ENCODE peak calls at places on chromosome 22, in five cellular contexts. Y is ovary, N is IMR-90, Z is uterus, B is esophagus muscularis mucosa. Q is an unnamed sample.

GRCh38 chr22:35177811-35178210 is 79.5 kb upstream of the HMGXB4 start:
- DNase-seq in B (peak; percentile 75), N (no peak), Y (no peak), Z (no peak), Q (no peak)

GRCh38 chr22:17120711-17121234 is 387 bp downstream of the TMEM121B start:
- DNase-seq in Z (no peak), Y (no peak), N (no peak), B (no peak), Q (no peak)

GRCh38 chr22:27391092-27391770 is 410.3 kb downstream of the MN1 start:
- DNase-seq in B (no peak), N (no peak), Z (peak; percentile 59), Y (peak; percentile 65), Q (peak; percentile 36)

GRCh38 chr22:47599753-47600152 is 837.3 kb downstream of the TBC1D22A start:
- DNase-seq in Z (no peak), B (peak; percentile 57), Y (no peak), N (no peak), Q (no peak)

GRCh38 chr22:16967453-16968217 is 40.4 kb downstream of the GAB4 start:
- DNase-seq in Z (no peak), Y (no peak), N (no peak), B (peak; percentile 92), Q (no peak)

GRCh38 chr22:33920927-33921575 is 775 bp upstream of the LARGE1 start:
- DNase-seq in Z (peak; percentile 98), N (peak; percentile 94), Y (peak; percentile 99), B (peak; percentile 99), Q (peak; percentile 95)

GRCh38 chr22:48486163-48486957 is 1341.3 kb downstream of the BRD1 start:
- DNase-seq in Y (no peak), N (no peak), Z (no peak), B (no peak), Q (no peak)

GRCh38 chr22:49440931-49441330 is 386.7 kb downstream of the BRD1 start:
- DNase-seq in N (no peak), B (no peak), Z (no peak), Y (no peak), Q (no peak)

GRCh38 chr22:46815896-46816721 is 53.7 kb downstream of the TBC1D22A start:
- DNase-seq in Y (no peak), Z (no peak), B (no peak), N (peak; percentile 66), Q (no peak)

GRCh38 chr22:46971141-46971775 is 208.8 kb downstream of the TBC1D22A start:
- DNase-seq in N (peak; percentile 83), Y (peak; percentile 60), B (no peak), Z (no peak), Q (peak; percentile 12)

GRCh38 chr22:33022231-33022630 is 36.0 kb downstream of the SYN3 start:
- DNase-seq in N (no peak), Y (no peak), Z (no peak), B (no peak), Q (no peak)

GRCh38 chr22:32775957-32776356 is 25.5 kb upstream of the TIMP3 start:
- DNase-seq in N (no peak), B (no peak), Z (no peak), Y (no peak), Q (no peak)

GRCh38 chr22:46931414-46931813 is 169.0 kb downstream of the TBC1D22A start:
- DNase-seq in Y (no peak), Z (no peak), N (no peak), B (no peak), Q (no peak)

GRCh38 chr22:47587861-47588582 is 825.6 kb downstream of the TBC1D22A start:
- DNase-seq in Z (no peak), B (no peak), N (no peak), Y (no peak), Q (no peak)

GRCh38 chr22:41625577-41625976 is 4.5 kb downstream of the XRCC6 start:
- DNase-seq in B (no peak), Y (no peak), N (no peak), Z (no peak), Q (no peak)

GRCh38 chr22:45450931-45451651 is 37.6 kb downstream of the RIBC2 start:
- DNase-seq in N (peak; percentile 97), B (no peak), Y (peak; percentile 70), Z (peak; percentile 78), Q (peak; percentile 76)

GRCh38 chr22:45448431-45448830 is 34.9 kb downstream of the RIBC2 start:
- DNase-seq in N (no peak), B (peak; percentile 95), Z (peak; percentile 82), Y (peak; percentile 72), Q (peak; percentile 69)

GRCh38 chr22:45451988-45452387 is 38.5 kb downstream of the RIBC2 start:
- DNase-seq in N (no peak), Y (no peak), Z (peak; percentile 72), B (no peak), Q (no peak)

GRCh38 chr22:45453764-45454163 is 40.3 kb downstream of the RIBC2 start:
- DNase-seq in Z (no peak), Y (no peak), N (no peak), B (no peak), Q (no peak)

DNA sequence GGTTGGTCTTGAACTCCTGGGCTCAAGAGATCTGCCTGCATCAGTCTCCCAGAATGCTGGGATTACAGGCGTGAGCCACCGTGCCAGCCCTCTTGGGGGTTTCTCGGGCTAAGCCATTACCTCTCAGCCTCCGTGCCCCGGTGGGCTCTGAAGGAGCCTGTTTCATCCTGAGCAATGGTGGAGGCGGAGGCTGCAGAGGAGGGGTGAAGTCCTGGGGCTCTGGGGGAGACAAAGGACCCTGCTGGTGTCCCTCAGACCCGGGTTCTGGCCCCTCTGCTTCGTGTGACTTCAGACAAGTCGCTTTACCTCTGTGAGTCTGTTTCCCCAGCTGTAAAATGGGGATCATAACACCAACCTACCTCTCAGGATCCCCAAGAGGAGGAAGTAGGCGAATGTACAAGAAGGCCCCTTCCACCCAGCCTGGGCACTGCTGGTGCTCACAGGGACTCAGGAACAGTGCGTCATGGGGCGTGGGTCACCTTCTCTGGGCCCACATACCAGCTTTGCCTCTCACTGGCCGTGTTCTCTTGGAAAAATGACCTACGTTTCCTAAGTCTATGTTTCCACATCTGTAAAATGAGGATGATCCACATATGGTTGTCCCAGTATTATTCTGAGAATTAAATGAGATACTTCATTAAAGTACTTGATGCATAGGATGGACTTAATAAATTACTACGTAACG is 36.8 kb downstream of the RIBC2 start:
- DNase-seq in N (no peak), Z (no peak), Y (no peak), B (no peak), Q (no peak)
- H3K27ac ChIP-seq in N (peak overlapping the region; percentile 100), Z (peak overlapping the region; percentile 84), Y (peak overlapping the region; percentile 2), B (peak overlapping the region; percentile 58), Q (peak overlapping the region; percentile 84)

DNA sequence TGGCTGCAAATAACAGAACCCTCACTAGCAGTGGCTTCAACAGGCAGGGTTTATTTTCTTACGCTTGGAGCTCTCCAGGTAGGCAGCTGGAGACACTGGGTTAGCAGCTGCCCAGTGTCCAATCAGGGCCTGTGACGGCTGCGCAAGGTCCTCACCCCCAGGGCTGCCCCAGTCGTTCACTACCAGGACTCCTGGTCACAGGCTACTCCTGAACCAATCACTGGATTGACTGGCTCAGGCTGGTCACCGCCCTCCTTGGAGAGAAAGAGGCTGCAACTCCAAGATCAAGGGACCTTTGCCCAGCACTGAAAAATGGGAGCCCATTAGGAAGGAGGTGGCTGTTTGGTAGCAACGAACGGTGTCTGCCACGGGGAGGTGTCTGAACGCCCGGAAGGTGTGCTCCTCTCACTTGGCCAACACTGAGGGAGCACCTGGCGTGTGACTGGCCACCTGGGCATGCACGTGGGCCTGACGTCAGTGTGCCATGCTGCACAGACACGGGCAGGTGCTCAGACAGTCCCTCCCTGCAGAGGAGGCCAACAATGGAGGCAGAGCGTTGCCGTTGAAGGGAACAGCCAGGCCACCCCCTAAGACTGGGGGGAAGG is 5.1 kb downstream of the ARSA start:
- DNase-seq in Z (no peak), N (no peak), B (no peak), Y (no peak), Q (no peak)
- TF ChIP-seq POLR2A in Z (peak; percentile 25), N (no peak), B (no peak), Y (no peak), Q (no peak)

GRCh38 chr22:45455621-45456020 is 42.1 kb downstream of the RIBC2 start:
- DNase-seq in B (no peak), Z (no peak), Y (no peak), N (no peak), Q (no peak)

GRCh38 chr22:45454260-45454659 is 40.8 kb downstream of the RIBC2 start:
- DNase-seq in N (peak; percentile 49), B (no peak), Y (no peak), Z (peak; percentile 67), Q (peak; percentile 44)

GRCh38 chr22:45456811-45457210 is 43.3 kb downstream of the RIBC2 start:
- DNase-seq in N (no peak), Y (no peak), Z (no peak), B (no peak), Q (no peak)

GRCh38 chr22:45455212-45455611 is 41.7 kb downstream of the RIBC2 start:
- DNase-seq in Z (no peak), B (no peak), Y (no peak), N (no peak), Q (no peak)

DNA sequence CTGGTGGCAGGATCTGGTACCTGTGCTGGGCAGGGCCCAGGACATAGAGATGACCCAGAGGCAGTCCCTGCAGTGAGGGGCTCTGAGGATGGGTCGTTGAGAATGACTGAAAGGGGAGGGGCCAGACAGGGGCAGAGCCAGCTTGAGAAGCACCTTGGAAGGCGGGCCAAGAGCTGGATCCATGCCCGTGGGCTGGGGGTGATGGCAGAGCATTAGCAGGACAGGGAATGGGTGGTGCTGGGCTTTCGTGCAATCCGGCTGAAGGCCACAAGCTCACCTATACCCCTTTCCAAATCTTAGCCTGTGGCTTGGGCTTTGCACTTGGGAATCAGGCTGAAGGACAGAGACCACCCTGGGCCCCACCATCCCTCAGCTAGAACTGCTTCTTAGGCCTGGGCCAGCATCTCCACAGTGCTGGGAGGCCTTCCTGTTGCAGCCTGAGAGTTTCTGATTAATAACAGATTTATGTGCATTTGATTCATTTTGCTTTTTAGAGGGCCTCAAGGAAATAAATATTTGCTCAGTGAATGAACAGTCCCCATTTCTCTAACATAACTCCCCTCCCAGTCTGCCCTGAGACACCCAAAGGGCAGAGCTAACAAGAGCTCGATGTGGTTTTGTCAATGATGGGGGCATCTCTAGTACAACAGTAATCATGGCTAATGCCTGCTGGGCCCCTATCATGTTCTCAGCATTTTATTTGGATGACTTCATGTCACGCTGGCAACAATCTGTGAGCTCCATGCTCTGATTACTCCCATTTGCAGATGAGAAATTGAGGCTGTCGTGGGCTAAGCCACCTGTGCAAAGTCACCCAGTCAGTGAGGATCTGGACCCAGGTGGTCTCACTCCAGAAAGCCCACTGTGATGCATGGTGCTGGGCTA is 39.3 kb downstream of the RIBC2 start:
- DNase-seq in Z (no peak), Y (no peak), N (peak; percentile 67), B (no peak), Q (no peak)
- H3K27ac ChIP-seq in Z (peak overlapping the region; percentile 84), Y (no peak overlapping the region), N (peak overlapping the region; percentile 61), B (peak overlapping the region; percentile 58), Q (peak overlapping the region; percentile 32)

GRCh38 chr22:30829901-30830550 is 135.4 kb downstream of the OSBP2 start:
- DNase-seq in Z (no peak), Y (no peak), B (no peak), N (peak; percentile 97), Q (no peak)
- TF ChIP-seq POLR2A in Z (no peak), Y (no peak), B (no peak), N (peak; percentile 50), Q (no peak)

GRCh38 chr22:43015677-43016042 is 711 bp upstream of the PACSIN2 start:
- DNase-seq in Z (no peak), N (no peak), Y (no peak), B (no peak), Q (no peak)
- H3K27ac ChIP-seq in Z (peak overlapping the region; percentile 71), N (no peak overlapping the region), Y (no peak overlapping the region), B (peak overlapping the region; percentile 87), Q (no peak overlapping the region)

Q was measured in tibial nerve.